ENCODE peak calls at places on chromosomes 13 and 19, in four cellular contexts. One of them, this sample, is unnamed.

GRCh38 chr19:35262101-35262761 is 6.5 kb upstream of the USF2 start:
- DNase-seq in HepG2: no peak
- DNase-seq in WTC11: peak
- DNase-seq in K562: no peak
- DNase-seq in this sample: no peak

GRCh38 chr13:28609936-28610335 is 49.0 kb upstream of the POMP start:
- DNase-seq in HepG2: no peak
- DNase-seq in WTC11: no peak
- DNase-seq in K562: no peak
- DNase-seq in this sample: no peak

GRCh38 chr19:11658954-11659353 is 61.7 kb downstream of the ZNF627 start:
- DNase-seq in HepG2: no peak
- DNase-seq in WTC11: no peak
- DNase-seq in K562: no peak
- DNase-seq in this sample: no peak

GRCh38 chr19:34662919-34663318 is 14.0 kb downstream of the SCGB2B2 start:
- DNase-seq in HepG2: peak
- DNase-seq in WTC11: peak
- DNase-seq in K562: peak
- DNase-seq in this sample: no peak

GRCh38 chr13:36549771-36550170 is 117.5 kb downstream of the CCNA1 start:
- DNase-seq in HepG2: no peak
- DNase-seq in WTC11: no peak
- DNase-seq in K562: no peak
- DNase-seq in this sample: no peak

GRCh38 chr13:57128909-57129308 is 11.8 kb upstream of the PRR20A start:
- DNase-seq in HepG2: no peak
- DNase-seq in WTC11: peak
- DNase-seq in K562: no peak
- DNase-seq in this sample: no peak

GRCh38 chr13:21637296-21637695 is 33.3 kb upstream of the MICU2 start:
- DNase-seq in HepG2: peak
- DNase-seq in WTC11: no peak
- DNase-seq in K562: peak
- DNase-seq in this sample: peak

GRCh38 chr13:75934889-75935288 is 298.8 kb downstream of the LMO7 start:
- DNase-seq in HepG2: no peak
- DNase-seq in WTC11: no peak
- DNase-seq in K562: no peak
- DNase-seq in this sample: peak

GRCh38 chr19:47702671-47703070 is 10.6 kb upstream of the EHD2 start:
- DNase-seq in HepG2: no peak
- DNase-seq in WTC11: no peak
- DNase-seq in K562: no peak
- DNase-seq in this sample: no peak

GRCh38 chr13:77048592-77048991 is 21.6 kb upstream of the FBXL3 start:
- DNase-seq in HepG2: no peak
- DNase-seq in WTC11: peak
- DNase-seq in K562: no peak
- DNase-seq in this sample: no peak

GRCh38 chr13:50200988-50201387 is 185.7 kb downstream of the KCNRG start:
- DNase-seq in HepG2: no peak
- DNase-seq in WTC11: no peak
- DNase-seq in K562: peak
- DNase-seq in this sample: no peak

GRCh38 chr19:49335784-49336481 is 727 bp downstream of the CD37 start:
- DNase-seq in HepG2: no peak
- DNase-seq in WTC11: peak
- DNase-seq in K562: no peak
- DNase-seq in this sample: no peak

GRCh38 chr13:27839809-27840467 is 47.7 kb downstream of the GSX1 start:
- DNase-seq in HepG2: no peak
- DNase-seq in WTC11: no peak
- DNase-seq in K562: no peak
- DNase-seq in this sample: peak

GRCh38 chr13:40534456-40534855 is 132.0 kb downstream of the FOXO1 start:
- DNase-seq in HepG2: peak
- DNase-seq in WTC11: no peak
- DNase-seq in K562: no peak
- DNase-seq in this sample: no peak

GRCh38 chr19:41746593-41747227 is 8.6 kb upstream of the CEACAM6 start:
- DNase-seq in HepG2: peak
- DNase-seq in WTC11: peak
- DNase-seq in K562: peak
- DNase-seq in this sample: peak

GRCh38 chr13:72959643-72960042 is 99.2 kb upstream of the KLF5 start:
- DNase-seq in HepG2: no peak
- DNase-seq in WTC11: no peak
- DNase-seq in K562: no peak
- DNase-seq in this sample: no peak

GRCh38 chr13:35927554-35927953 is 203.6 kb downstream of the DCLK1 start:
- DNase-seq in HepG2: no peak
- DNase-seq in WTC11: no peak
- DNase-seq in K562: no peak
- DNase-seq in this sample: peak

GRCh38 chr13:37109080-37109678 is 3.7 kb upstream of the CSNK1A1L start:
- DNase-seq in HepG2: peak
- DNase-seq in WTC11: no peak
- DNase-seq in K562: no peak
- DNase-seq in this sample: peak

GRCh38 chr19:18428837-18429674 is 8.9 kb downstream of the ISYNA1 start:
- DNase-seq in HepG2: no peak
- DNase-seq in WTC11: peak
- DNase-seq in K562: peak
- DNase-seq in this sample: peak

GRCh38 chr19:35766571-35767104 is 8.7 kb downstream of the PROSER3 start:
- DNase-seq in HepG2: no peak
- DNase-seq in WTC11: no peak
- DNase-seq in K562: no peak
- DNase-seq in this sample: no peak

GRCh38 chr13:39604736-39605135 is 1.7 kb upstream of the LHFPL6 start:
- DNase-seq in HepG2: no peak
- DNase-seq in WTC11: no peak
- DNase-seq in K562: no peak
- DNase-seq in this sample: no peak

GRCh38 chr19:36090930-36091695 is 19.8 kb upstream of the OVOL3 start:
- DNase-seq in HepG2: no peak
- DNase-seq in WTC11: no peak
- DNase-seq in K562: no peak
- DNase-seq in this sample: no peak

GRCh38 chr13:99977912-99978780 is 3.4 kb upstream of the ZIC2 start:
- DNase-seq in HepG2: no peak
- DNase-seq in WTC11: peak
- DNase-seq in K562: no peak
- DNase-seq in this sample: no peak
- TF ChIP-seq NR3C1 in HepG2: no peak
- TF ChIP-seq NR3C1 in WTC11: no peak
- TF ChIP-seq NR3C1 in K562: no peak
- TF ChIP-seq NR3C1 in this sample: no peak

DNA sequence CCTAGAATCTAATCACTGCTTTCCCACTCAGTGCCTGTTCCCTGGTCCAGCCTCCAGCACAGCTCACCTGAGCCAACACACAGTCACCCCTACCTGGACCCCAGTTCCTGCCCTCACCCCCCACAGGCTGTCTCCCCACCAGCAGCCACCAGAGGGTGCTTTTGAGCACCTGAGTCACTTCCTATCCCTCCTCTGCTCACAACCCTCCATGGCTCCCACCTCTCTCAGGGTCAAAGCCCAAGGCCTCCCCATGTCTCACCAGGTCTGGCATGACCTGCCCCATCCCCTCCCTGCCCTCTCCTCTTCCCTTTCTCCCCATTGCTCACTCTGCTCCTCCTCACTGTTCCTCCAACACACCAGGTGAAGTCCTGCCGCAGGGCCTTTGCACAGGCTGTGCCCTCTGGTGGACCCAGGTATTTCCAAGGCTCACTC is 7.1 kb upstream of the DPP9 start:
- DNase-seq in HepG2: no peak
- DNase-seq in WTC11: peak
- DNase-seq in K562: peak
- DNase-seq in this sample: peak
- TF ChIP-seq NR3C1 in HepG2: no peak
- TF ChIP-seq NR3C1 in WTC11: no peak
- TF ChIP-seq NR3C1 in K562: no peak
- TF ChIP-seq NR3C1 in this sample: no peak

DNA sequence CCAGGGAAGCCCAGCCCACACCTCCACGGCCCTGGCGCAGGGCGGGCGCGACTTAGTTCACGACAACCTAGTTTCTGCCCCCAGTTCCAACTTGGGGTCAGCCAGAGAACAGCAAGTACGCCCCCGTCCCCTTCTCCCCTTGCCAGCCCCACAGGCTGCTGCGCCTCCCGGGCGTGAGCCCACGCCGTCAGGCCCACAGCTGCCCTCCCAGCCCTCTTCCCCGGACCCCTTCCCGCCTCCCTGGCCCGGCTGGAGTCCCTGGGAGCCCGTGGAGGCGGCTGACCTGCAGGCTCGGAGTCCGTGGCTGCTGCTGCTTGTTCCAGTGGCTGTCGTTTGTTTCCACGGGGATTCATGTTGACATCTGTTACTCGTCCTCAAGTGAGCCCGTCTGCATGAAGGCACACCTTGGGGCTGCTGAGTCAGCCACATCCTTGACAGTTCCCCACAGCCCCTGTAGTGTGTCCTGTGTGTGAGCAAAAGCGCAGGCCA is 86.0 kb downstream of the ATP11A start:
- DNase-seq in HepG2: no peak
- DNase-seq in WTC11: no peak
- DNase-seq in K562: no peak
- DNase-seq in this sample: no peak
- TF ChIP-seq NR3C1 in HepG2: no peak
- TF ChIP-seq NR3C1 in WTC11: no peak
- TF ChIP-seq NR3C1 in K562: no peak
- TF ChIP-seq NR3C1 in this sample: no peak

GRCh38 chr19:54921082-54921481 is 15.1 kb downstream of the NCR1 start:
- DNase-seq in HepG2: no peak
- DNase-seq in WTC11: no peak
- DNase-seq in K562: no peak
- DNase-seq in this sample: no peak
- TF ChIP-seq NR3C1 in HepG2: no peak
- TF ChIP-seq NR3C1 in WTC11: no peak
- TF ChIP-seq NR3C1 in K562: no peak
- TF ChIP-seq NR3C1 in this sample: no peak

DNA sequence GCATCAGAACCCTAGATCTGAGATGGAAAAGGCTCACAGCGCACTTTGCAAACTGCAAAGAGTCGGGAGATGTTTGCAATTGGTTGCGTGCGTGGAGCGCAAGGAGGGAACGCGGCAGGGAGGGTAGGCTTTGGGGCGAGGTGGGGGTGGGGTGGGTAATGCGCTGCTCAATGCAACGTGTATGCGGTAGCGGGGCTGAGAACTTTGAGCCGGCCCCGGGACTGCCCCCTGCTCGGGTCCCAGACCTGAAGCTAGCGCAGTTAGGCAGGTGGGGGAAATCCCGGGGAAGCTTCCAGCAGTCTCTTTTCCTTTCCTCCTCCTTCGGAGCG is 971 bp downstream of the FOSB start:
- DNase-seq in HepG2: no peak
- DNase-seq in WTC11: no peak
- DNase-seq in K562: peak
- DNase-seq in this sample: peak
- TF ChIP-seq NR3C1 in HepG2: no peak
- TF ChIP-seq NR3C1 in WTC11: no peak
- TF ChIP-seq NR3C1 in K562: no peak
- TF ChIP-seq NR3C1 in this sample: no peak